ENCODE peak calls at places on chromosomes 4 and X, in nine cellular contexts. Y is T-helper 1 cell; Q is AG08395; B is RPMI7951; L is neural progenitor cell; G is cardiac fibroblast; H is stimulated activated CD4-positive, alpha-beta T cell treated with anti-CD3 and anti-CD28 coated beads, Interleukin-1b, Interleukin-23, amount 100 ng/mL, for 24 hours; A is NCI-H1417; W is psoas muscle. K is an unnamed sample.

GRCh38 chr4:113455081-113455480 is 306.5 kb downstream of the CAMK2D start:
- DNase-seq in G (no peak), B (no peak), W (no peak), H (no peak), L (no peak), A (peak), Y (no peak), Q (no peak), K (no peak)

GRCh38 chr4:87807402-87807801 is 8.0 kb downstream of the IBSP start:
- DNase-seq in H (no peak), L (no peak), A (no peak), W (no peak), G (peak), Y (no peak), B (no peak), Q (no peak), K (no peak)

GRCh38 chrX:136028383-136028984 is 43.2 kb downstream of the SLC9A6 start:
- DNase-seq in Y (no peak), A (peak), B (peak), Q (peak), G (peak), L (peak), W (no peak), H (no peak), K (peak)

GRCh38 chrX:6228720-6229119 is at the start of gene NLGN4X:
- DNase-seq in G (no peak), A (no peak), W (no peak), Q (no peak), Y (no peak), B (no peak), H (no peak), L (peak), K (no peak)

GRCh38 chr4:128565565-128566186 is 243.8 kb upstream of the JADE1 start:
- DNase-seq in G (peak), H (no peak), L (peak), Y (no peak), Q (peak), B (no peak), W (peak), A (no peak), K (no peak)

GRCh38 chr4:127985989-127986388 is 20.8 kb downstream of the ABHD18 start:
- DNase-seq in A (no peak), G (no peak), Y (no peak), W (no peak), B (no peak), L (no peak), Q (no peak), H (no peak), K (no peak)

GRCh38 chr4:73603307-73603710 is 16.9 kb downstream of the RASSF6 start:
- DNase-seq in W (no peak), B (peak), H (no peak), Y (no peak), L (no peak), A (no peak), G (peak), Q (no peak), K (no peak)

GRCh38 chrX:76253432-76253831 is 80.6 kb downstream of the PBDC1 start:
- DNase-seq in Y (peak), G (peak), W (no peak), Q (peak), H (no peak), A (no peak), B (peak), L (peak), K (peak)

GRCh38 chrX:115652221-115652620 is 91.2 kb downstream of the PLS3 start:
- DNase-seq in Q (no peak), L (no peak), A (no peak), H (no peak), W (no peak), B (no peak), G (no peak), Y (no peak), K (no peak)

GRCh38 chr4:17385403-17385802 is 126.5 kb downstream of the QDPR start:
- DNase-seq in Y (no peak), W (no peak), A (peak), B (peak), H (no peak), Q (peak), L (no peak), G (peak), K (peak)

GRCh38 chr4:41668024-41668423 is 80.5 kb downstream of the PHOX2B start:
- DNase-seq in B (no peak), A (no peak), Q (no peak), Y (no peak), H (no peak), W (no peak), G (no peak), L (no peak), K (no peak)

GRCh38 chr4:128322311-128322710 is 34.7 kb upstream of the PGRMC2 start:
- DNase-seq in L (no peak), G (no peak), A (no peak), B (peak), Y (no peak), Q (no peak), W (no peak), H (no peak), K (no peak)

GRCh38 chrX:115373308-115373707 is 83.8 kb downstream of the LUZP4 start:
- DNase-seq in A (no peak), L (peak), Q (no peak), H (no peak), G (no peak), B (no peak), W (no peak), Y (no peak), K (no peak)

GRCh38 chr4:186761281-186761897 is 37.7 kb upstream of the FAT1 start:
- DNase-seq in B (no peak), H (no peak), L (no peak), Y (no peak), Q (no peak), A (no peak), G (no peak), W (no peak), K (no peak)

GRCh38 chr4:74217365-74217764 is 59.4 kb downstream of the MTHFD2L start:
- DNase-seq in W (no peak), H (no peak), G (peak), Y (no peak), L (no peak), B (peak), A (no peak), Q (no peak), K (no peak)

GRCh38 chr4:127896528-127896927 is 15.8 kb downstream of the PLK4 start:
- DNase-seq in Y (no peak), W (no peak), Q (no peak), G (no peak), B (no peak), H (no peak), L (no peak), A (no peak), K (no peak)

GRCh38 chrX:123884809-123885408 is 25.1 kb downstream of the XIAP start:
- DNase-seq in B (peak), L (peak), A (peak), W (no peak), Q (peak), H (no peak), Y (no peak), G (peak), K (no peak)

GRCh38 chrX:6667048-6667768 is 132.3 kb upstream of the VCX3A start:
- DNase-seq in Y (no peak), B (no peak), H (no peak), L (no peak), W (no peak), Q (no peak), A (no peak), G (no peak), K (no peak)

GRCh38 chr4:140127422-140127821 is 26.6 kb downstream of the MAML3 start:
- DNase-seq in H (no peak), W (no peak), A (no peak), G (no peak), Y (no peak), L (no peak), Q (no peak), B (no peak), K (no peak)

GRCh38 chr4:3519468-3520264 is 12.6 kb downstream of the LRPAP1 start:
- DNase-seq in Q (no peak), W (no peak), Y (no peak), A (no peak), L (no peak), H (no peak), G (no peak), B (no peak), K (no peak)

GRCh38 chr4:92215471-92215870 is 88.3 kb upstream of the GRID2 start:
- DNase-seq in A (no peak), B (no peak), W (no peak), Y (no peak), H (no peak), Q (no peak), G (no peak), L (no peak), K (no peak)

K was measured in glomerular endothelial cell.